ENCODE peak calls at places on chromosomes 13 and 19, in six cellular contexts. E is aorta; J is left ventricle myocardium inferior; L is psoas muscle; G is OCI-LY7; C is CD8-positive, alpha-beta memory T cell. K is an unnamed sample.
A peak's percentile ranks its signal among the peaks of the same experiment; 100 is the strongest.

GRCh38 chr13:46402178-46402577 is 15.1 kb upstream of the RUBCNL start:
- DNase-seq in J (no peak), G (no peak), E (no peak), C (no peak), L (no peak), K (no peak)

GRCh38 chr13:99991013-99991805 is 9.6 kb downstream of the ZIC2 start:
- DNase-seq in J (no peak), L (no peak), C (no peak), E (no peak), G (no peak), K (no peak)

GRCh38 chr13:97425570-97425969 is 8.4 kb upstream of the RAP2A start:
- DNase-seq in J (no peak), E (no peak), G (no peak), L (no peak), C (no peak), K (no peak)

GRCh38 chr19:41886761-41887710 is 4.1 kb downstream of the ARHGEF1 start:
- DNase-seq in C (peak; percentile 61), E (no peak), L (no peak), G (peak; percentile 82), J (no peak), K (no peak)

GRCh38 chr13:104086205-104086604 is 1020.0 kb upstream of the SLC10A2 start:
- DNase-seq in J (no peak), E (no peak), G (no peak), L (no peak), C (no peak), K (no peak)

GRCh38 chr13:23735329-23735728 is 153.9 kb downstream of the MIPEP start:
- DNase-seq in E (no peak), C (no peak), G (no peak), L (no peak), J (no peak), K (no peak)

GRCh38 chr19:46925548-46925950 is 64.8 kb downstream of the ARHGAP35 start:
- DNase-seq in E (no peak), L (no peak), G (no peak), J (no peak), C (no peak), K (no peak)

GRCh38 chr13:27536361-27537101 is 83.8 kb downstream of the LNX2 start:
- DNase-seq in L (no peak), C (no peak), E (no peak), G (no peak), J (no peak), K (no peak)

GRCh38 chr13:24264976-24265375 is 44.4 kb upstream of the C1QTNF9 start:
- DNase-seq in C (peak; percentile 69), E (no peak), G (no peak), L (no peak), J (no peak), K (no peak)

GRCh38 chr13:46964789-46965527 is 68.1 kb upstream of the HTR2A start:
- DNase-seq in J (no peak), E (no peak), G (no peak), C (no peak), L (no peak), K (peak; percentile 40)

GRCh38 chr19:18110833-18111232 is 13.3 kb downstream of the MAST3 start:
- DNase-seq in G (no peak), L (no peak), E (no peak), J (no peak), C (no peak), K (no peak)
- H3K4me3 ChIP-seq in G (no peak overlapping the region), L (peak overlapping the region; percentile 76), E (no peak overlapping the region), J (peak overlapping the region; percentile 79), C (no peak overlapping the region), K (peak overlapping the region; percentile 74)

GRCh38 chr13:92345627-92346026 is 881.0 kb upstream of the GPC6 start:
- DNase-seq in J (no peak), L (no peak), C (no peak), E (no peak), G (no peak), K (no peak)

GRCh38 chr13:92346046-92346445 is 880.6 kb upstream of the GPC6 start:
- DNase-seq in J (no peak), C (no peak), E (no peak), G (no peak), L (no peak), K (no peak)
- H3K4me3 ChIP-seq in J (no peak overlapping the region), C (no peak overlapping the region), E (no peak overlapping the region), G (no peak overlapping the region), L (no peak overlapping the region), K (no peak overlapping the region)

GRCh38 chr13:88925954-88926353 is 1254.8 kb downstream of the SLITRK5 start:
- DNase-seq in C (no peak), G (no peak), E (no peak), L (no peak), J (peak; percentile 40), K (no peak)

GRCh38 chr13:88919970-88920628 is 1248.9 kb downstream of the SLITRK5 start:
- DNase-seq in G (no peak), C (no peak), L (no peak), E (no peak), J (no peak), K (no peak)
- H3K4me3 ChIP-seq in G (no peak overlapping the region), C (no peak overlapping the region), L (no peak overlapping the region), E (no peak overlapping the region), J (no peak overlapping the region), K (no peak overlapping the region)

DNA sequence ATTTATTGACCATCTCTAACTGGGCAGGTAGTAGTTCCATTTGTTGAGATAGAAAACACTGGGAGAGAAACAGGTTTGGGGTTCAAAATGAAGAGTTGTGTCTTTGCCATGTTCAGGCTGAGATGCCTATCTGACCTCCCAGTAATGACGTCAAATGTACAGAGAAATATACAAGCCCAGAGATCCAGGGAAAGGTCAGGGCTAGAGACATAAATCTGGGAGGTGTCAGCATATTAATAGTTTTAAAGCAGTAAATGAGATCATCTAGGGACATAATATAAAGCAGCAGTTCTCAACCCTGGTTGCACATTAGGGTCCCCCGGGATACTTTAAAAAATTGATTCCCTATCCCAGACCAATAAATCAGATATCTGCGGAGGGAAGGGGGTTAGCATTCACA is 501.6 kb downstream of the UQCRFS1 start:
- DNase-seq in J (no peak), E (no peak), C (no peak), L (no peak), G (no peak), K (no peak)
- H3K4me3 ChIP-seq in J (no peak overlapping the region), E (no peak overlapping the region), C (no peak overlapping the region), L (no peak overlapping the region), G (no peak overlapping the region), K (no peak overlapping the region)

GRCh38 chr13:113724780-113725315 is 34.2 kb upstream of the TMEM255B start:
- DNase-seq in L (peak; percentile 87), J (peak; percentile 75), G (peak; percentile 2), E (peak; percentile 82), C (peak; percentile 79), K (no peak)
- H3K4me3 ChIP-seq in L (peak overlapping the region; percentile 67), J (peak overlapping the region; percentile 68), G (no peak overlapping the region), E (no peak overlapping the region), C (peak overlapping the region; percentile 49), K (peak overlapping the region; percentile 46)

DNA sequence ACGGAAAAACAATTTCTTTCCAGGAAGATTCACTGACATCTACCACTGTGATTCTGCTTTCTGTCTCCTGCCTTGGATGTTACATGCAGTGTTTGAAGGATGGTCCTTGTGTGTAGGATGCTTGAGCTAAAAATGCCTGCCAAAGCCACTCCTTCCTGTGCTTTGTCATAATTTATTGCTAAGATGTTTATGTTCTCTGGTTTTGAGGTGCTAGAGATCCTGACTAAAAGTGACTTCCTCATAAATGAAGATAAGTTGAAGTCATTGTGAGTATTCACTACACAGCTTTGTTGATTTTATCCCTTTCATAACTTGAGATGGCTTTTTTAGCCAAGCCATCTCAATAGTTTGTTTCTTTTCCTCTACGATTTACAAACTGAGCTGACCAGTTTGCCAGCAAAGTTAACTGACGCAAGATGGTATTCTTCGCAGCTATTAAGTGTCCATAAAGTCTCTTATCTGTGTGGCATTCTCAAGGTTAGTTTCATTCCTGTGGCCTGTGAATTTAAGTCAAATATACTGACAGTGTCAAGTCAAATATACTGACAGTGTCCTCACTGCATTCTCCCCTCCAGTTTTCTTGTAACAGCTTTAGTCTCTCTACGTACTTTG is 15.7 kb upstream of the FBXL3 start:
- DNase-seq in E (no peak), G (no peak), C (no peak), L (no peak), J (no peak), K (no peak)
- H3K4me3 ChIP-seq in E (no peak overlapping the region), G (no peak overlapping the region), C (no peak overlapping the region), L (no peak overlapping the region), J (no peak overlapping the region), K (no peak overlapping the region)

GRCh38 chr19:1026189-1027019 is at the start of gene CNN2:
- DNase-seq in J (peak; percentile 84), E (peak; percentile 89), L (peak; percentile 83), C (peak; percentile 60), G (peak; percentile 76), K (no peak)
- H3K4me3 ChIP-seq in J (peak within 1 kb of the TSS; percentile 84), E (peak within 1 kb of the TSS; percentile 98), L (peak within 1 kb of the TSS; percentile 67), C (peak within 1 kb of the TSS; percentile 92), G (peak within 1 kb of the TSS; percentile 88), K (peak within 1 kb of the TSS; percentile 93)

GRCh38 chr19:13010038-13010991 is 15.0 kb downstream of the NFIX start:
- DNase-seq in E (peak; percentile 90), G (no peak), L (peak; percentile 80), C (no peak), J (peak; percentile 68), K (no peak)
- H3K4me3 ChIP-seq in E (no peak overlapping the region), G (no peak overlapping the region), L (peak overlapping the region; percentile 37), C (no peak overlapping the region), J (peak overlapping the region; percentile 36), K (no peak overlapping the region)

GRCh38 chr13:98722958-98723357 is 29.5 kb downstream of the SLC15A1 start:
- DNase-seq in L (no peak), G (no peak), C (no peak), E (no peak), J (no peak), K (no peak)
- H3K4me3 ChIP-seq in L (no peak overlapping the region), G (no peak overlapping the region), C (no peak overlapping the region), E (no peak overlapping the region), J (no peak overlapping the region), K (no peak overlapping the region)

GRCh38 chr19:58059681-58060080 is 599 bp downstream of the ZNF135 start:
- DNase-seq in L (no peak), J (no peak), C (no peak), G (no peak), E (no peak), K (no peak)
- H3K4me3 ChIP-seq in L (peak overlapping the region; percentile 82), J (peak overlapping the region; percentile 86), C (peak overlapping the region; percentile 15), G (no peak overlapping the region), E (peak overlapping the region; percentile 74), K (peak overlapping the region; percentile 56)

K was measured in AG09309.